ENCODE peak calls at places on chromosomes 12 and 14, in nine cellular contexts. U is keratinocyte, Q is cardiac muscle cell, J is mesothelial cell of epicardium, F is sigmoid colon, Z is RWPE1, O is fibroblast of mammary gland, M is right lobe of liver, I is endodermal cell. B is an unnamed sample.

GRCh38 chr12:186006-186625 is 27.8 kb downstream of the SLC6A12 start:
- DNase-seq in U (no peak), Q (no peak), J (no peak), F (no peak), Z (no peak), O (no peak), M (no peak), I (no peak), B (no peak)

GRCh38 chr12:120640840-120641833 is 711 bp downstream of the CABP1 start:
- DNase-seq in U (no peak), Q (peak), J (peak), F (no peak), Z (peak), O (peak), M (peak), I (peak), B (peak)

GRCh38 chr12:52321433-52321832 is 235 bp upstream of the KRT83 start:
- DNase-seq in U (no peak), Q (no peak), J (peak), F (no peak), Z (no peak), O (no peak), M (no peak), I (no peak), B (no peak)

GRCh38 chr12:67797316-67797741 is 148.8 kb downstream of the DYRK2 start:
- DNase-seq in U (no peak), Q (no peak), J (no peak), F (no peak), Z (no peak), O (peak), M (no peak), I (no peak), B (peak)

GRCh38 chr12:63301311-63301710 is 150.3 kb upstream of the AVPR1A start:
- DNase-seq in U (peak), Q (no peak), J (no peak), F (no peak), Z (no peak), O (no peak), M (no peak), I (no peak), B (peak)

GRCh38 chr12:31533470-31533869 is 57.5 kb downstream of the DENND5B start:
- DNase-seq in U (no peak), Q (no peak), J (no peak), F (no peak), Z (no peak), O (no peak), M (no peak), I (no peak), B (no peak)

GRCh38 chr14:59711083-59711482 is 134.5 kb upstream of the CCDC175 start:
- DNase-seq in U (no peak), Q (no peak), J (no peak), F (no peak), Z (no peak), O (no peak), M (no peak), I (no peak), B (no peak)

GRCh38 chr12:108425238-108425795 is 86.2 kb upstream of the CMKLR1 start:
- DNase-seq in U (no peak), Q (no peak), J (no peak), F (no peak), Z (no peak), O (no peak), M (no peak), I (peak), B (no peak)

GRCh38 chr12:50077099-50077498 is 8.0 kb upstream of the SMARCD1 start:
- DNase-seq in U (no peak), Q (no peak), J (no peak), F (no peak), Z (no peak), O (no peak), M (no peak), I (no peak), B (no peak)

GRCh38 chr12:130161261-130162231 is 718 bp upstream of the FZD10 start:
- DNase-seq in U (no peak), Q (no peak), J (no peak), F (no peak), Z (no peak), O (peak), M (peak), I (peak), B (no peak)

GRCh38 chr14:54501423-54501822 is 8.3 kb upstream of the CGRRF1 start:
- DNase-seq in U (no peak), Q (no peak), J (no peak), F (no peak), Z (no peak), O (no peak), M (no peak), I (no peak), B (no peak)

GRCh38 chr12:103884316-103884715 is 43.3 kb upstream of the NT5DC3 start:
- DNase-seq in U (no peak), Q (peak), J (no peak), F (no peak), Z (peak), O (peak), M (no peak), I (no peak), B (peak)

GRCh38 chr14:36647827-36648753 is 13.6 kb upstream of the PAX9 start:
- DNase-seq in U (no peak), Q (peak), J (no peak), F (no peak), Z (peak), O (peak), M (no peak), I (peak), B (peak)

GRCh38 chr12:38056701-38057689 is 259.6 kb upstream of the ALG10B start:
- DNase-seq in U (no peak), Q (no peak), J (no peak), F (no peak), Z (peak), O (no peak), M (no peak), I (no peak), B (no peak)

GRCh38 chr12:110253176-110253575 is 27.9 kb upstream of the ATP2A2 start:
- DNase-seq in U (no peak), Q (peak), J (no peak), F (peak), Z (no peak), O (peak), M (peak), I (peak), B (peak)

GRCh38 chr12:47781479-47782371 is 8.7 kb downstream of the SLC48A1 start:
- DNase-seq in U (peak), Q (no peak), J (no peak), F (no peak), Z (peak), O (no peak), M (no peak), I (no peak), B (no peak)

GRCh38 chr12:121781751-121782615 is 11.5 kb downstream of the RHOF start:
- DNase-seq in U (no peak), Q (no peak), J (no peak), F (no peak), Z (no peak), O (peak), M (no peak), I (peak), B (no peak)

GRCh38 chr12:74646831-74647230 is 109.2 kb downstream of the ATXN7L3B start:
- DNase-seq in U (no peak), Q (peak), J (no peak), F (no peak), Z (no peak), O (no peak), M (no peak), I (no peak), B (no peak)

GRCh38 chr12:121613424-121613823 is 12.9 kb upstream of the ORAI1 start:
- DNase-seq in U (no peak), Q (no peak), J (no peak), F (no peak), Z (no peak), O (no peak), M (no peak), I (no peak), B (no peak)

GRCh38 chr12:96719671-96720362 is 187.2 kb upstream of the NEDD1 start:
- DNase-seq in U (no peak), Q (no peak), J (no peak), F (no peak), Z (peak), O (peak), M (no peak), I (no peak), B (peak)

GRCh38 chr12:62131153-62131552 is 129.1 kb upstream of the USP15 start:
- DNase-seq in U (no peak), Q (no peak), J (no peak), F (no peak), Z (no peak), O (no peak), M (no peak), I (no peak), B (no peak)

GRCh38 chr12:101653503-101653902 is 43.9 kb upstream of the CHPT1 start:
- DNase-seq in U (no peak), Q (no peak), J (no peak), F (no peak), Z (no peak), O (no peak), M (no peak), I (no peak), B (no peak)

GRCh38 chr14:44959538-44959937 is 2.2 kb downstream of the KLHL28 start:
- DNase-seq in U (no peak), Q (no peak), J (no peak), F (no peak), Z (no peak), O (no peak), M (no peak), I (no peak), B (no peak)

GRCh38 chr14:99055816-99056215 is 216.2 kb downstream of the BCL11B start:
- DNase-seq in U (no peak), Q (no peak), J (no peak), F (no peak), Z (no peak), O (no peak), M (no peak), I (no peak), B (no peak)

GRCh38 chr12:65464930-65465329 is 186.4 kb downstream of the MSRB3 start:
- DNase-seq in U (no peak), Q (no peak), J (no peak), F (no peak), Z (peak), O (peak), M (no peak), I (no peak), B (peak)

GRCh38 chr12:12671850-12672660 is 23.9 kb downstream of the GPR19 start:
- DNase-seq in U (no peak), Q (no peak), J (no peak), F (no peak), Z (no peak), O (peak), M (no peak), I (no peak), B (peak)

GRCh38 chr14:72906879-72907278 is 13.0 kb upstream of the DPF3 start:
- DNase-seq in U (no peak), Q (no peak), J (no peak), F (no peak), Z (no peak), O (no peak), M (no peak), I (no peak), B (no peak)

GRCh38 chr12:130299574-130299973 is 38.1 kb upstream of the PIWIL1 start:
- DNase-seq in U (no peak), Q (no peak), J (no peak), F (no peak), Z (no peak), O (no peak), M (no peak), I (peak), B (no peak)

GRCh38 chr12:19437996-19438395 is 1.3 kb upstream of the AEBP2 start:
- DNase-seq in U (no peak), Q (no peak), J (no peak), F (no peak), Z (no peak), O (no peak), M (no peak), I (no peak), B (no peak)

GRCh38 chr12:118549506-118550109 is 173.3 kb downstream of the SUDS3 start:
- DNase-seq in U (no peak), Q (no peak), J (no peak), F (no peak), Z (no peak), O (no peak), M (no peak), I (no peak), B (no peak)

GRCh38 chr12:16063728-16064127 is 152.6 kb downstream of the DERA start:
- DNase-seq in U (no peak), Q (no peak), J (no peak), F (no peak), Z (no peak), O (peak), M (no peak), I (no peak), B (no peak)

GRCh38 chr12:46468159-46468558 is 95.6 kb upstream of the SLC38A2 start:
- DNase-seq in U (no peak), Q (no peak), J (no peak), F (no peak), Z (peak), O (no peak), M (peak), I (no peak), B (peak)

GRCh38 chr12:131740626-131741025 is 29.7 kb downstream of the SFSWAP start:
- DNase-seq in U (no peak), Q (no peak), J (no peak), F (no peak), Z (no peak), O (no peak), M (no peak), I (no peak), B (no peak)

GRCh38 chr14:101503431-101504095 is 57.7 kb upstream of the DIO3 start:
- DNase-seq in U (no peak), Q (no peak), J (no peak), F (peak), Z (no peak), O (no peak), M (no peak), I (peak), B (no peak)

GRCh38 chr12:85626782-85627171 is 209.4 kb downstream of the RASSF9 start:
- DNase-seq in U (no peak), Q (no peak), J (no peak), F (no peak), Z (no peak), O (no peak), M (no peak), I (no peak), B (peak)

GRCh38 chr14:81472096-81472800 is 61.4 kb downstream of the SEL1L start:
- DNase-seq in U (no peak), Q (no peak), J (no peak), F (no peak), Z (no peak), O (no peak), M (no peak), I (no peak), B (no peak)

GRCh38 chr12:109880049-109880931 is at the start of gene GLTP:
- DNase-seq in U (no peak), Q (peak), J (peak), F (peak), Z (peak), O (peak), M (peak), I (peak), B (no peak)

GRCh38 chr12:29426516-29426915 is 45.5 kb upstream of the ERGIC2 start:
- DNase-seq in U (no peak), Q (no peak), J (no peak), F (no peak), Z (no peak), O (no peak), M (no peak), I (no peak), B (no peak)

GRCh38 chr12:74381968-74382367 is 155.7 kb upstream of the ATXN7L3B start:
- DNase-seq in U (no peak), Q (no peak), J (no peak), F (no peak), Z (no peak), O (no peak), M (no peak), I (no peak), B (no peak)

GRCh38 chr12:43551971-43552559 is at the start of gene ADAMTS20:
- DNase-seq in U (no peak), Q (peak), J (peak), F (no peak), Z (no peak), O (no peak), M (no peak), I (peak), B (no peak)
- TF ChIP-seq CTCF in U (no peak), Q (no peak), J (peak), F (no peak), Z (no peak), O (no peak), M (no peak), I (peak), B (peak)

GRCh38 chr12:90945070-90945649 is 9.8 kb downstream of the CCER1 start:
- DNase-seq in U (no peak), Q (peak), J (no peak), F (no peak), Z (peak), O (peak), M (no peak), I (no peak), B (peak)
- TF ChIP-seq CTCF in U (peak), Q (peak), J (peak), F (no peak), Z (peak), O (peak), M (peak), I (peak), B (peak)

GRCh38 chr12:89769483-89769818 is 60.8 kb upstream of the ATP2B1 start:
- DNase-seq in U (no peak), Q (no peak), J (no peak), F (no peak), Z (no peak), O (no peak), M (no peak), I (no peak), B (no peak)
- TF ChIP-seq CTCF in U (no peak), Q (no peak), J (no peak), F (no peak), Z (no peak), O (no peak), M (no peak), I (peak), B (peak)

GRCh38 chr12:113130457-113131135 is 5.0 kb downstream of the RASAL1 start:
- DNase-seq in U (no peak), Q (no peak), J (no peak), F (no peak), Z (no peak), O (no peak), M (no peak), I (peak), B (no peak)
- TF ChIP-seq CTCF in U (no peak), Q (peak), J (no peak), F (no peak), Z (no peak), O (no peak), M (no peak), I (peak), B (peak)